ENCODE peak calls at places on chromosome 19, in five cellular contexts. One of them, this sample, is unnamed.

GRCh38 chr19:17549088-17549740 is 6.2 kb upstream of the COLGALT1 start:
- DNase-seq in HCT116: peak
- DNase-seq in glutamatergic neuron: no peak
- DNase-seq in PC-3: no peak
- DNase-seq in nephron progenitor cell: no peak
- DNase-seq in this sample: no peak

GRCh38 chr19:41541990-41542584 is 33.9 kb upstream of the CEACAM21 start:
- DNase-seq in PC-3: peak
- DNase-seq in nephron progenitor cell: peak
- DNase-seq in HCT116: peak
- DNase-seq in glutamatergic neuron: peak
- DNase-seq in this sample: peak

GRCh38 chr19:33705090-33705847 is 83.5 kb downstream of the CHST8 start:
- DNase-seq in glutamatergic neuron: no peak
- DNase-seq in PC-3: no peak
- DNase-seq in nephron progenitor cell: no peak
- DNase-seq in HCT116: no peak
- DNase-seq in this sample: no peak

GRCh38 chr19:47790398-47790814 is 11.9 kb downstream of the SELENOW start:
- DNase-seq in nephron progenitor cell: peak
- DNase-seq in PC-3: peak
- DNase-seq in glutamatergic neuron: peak
- DNase-seq in HCT116: peak
- DNase-seq in this sample: peak

GRCh38 chr19:51480590-51480989 is 2.3 kb downstream of the CEACAM18 start:
- DNase-seq in PC-3: peak
- DNase-seq in glutamatergic neuron: no peak
- DNase-seq in HCT116: no peak
- DNase-seq in nephron progenitor cell: peak
- DNase-seq in this sample: peak

GRCh38 chr19:56211718-56212117 is 9.6 kb downstream of the ZSCAN5C start:
- DNase-seq in HCT116: no peak
- DNase-seq in nephron progenitor cell: no peak
- DNase-seq in glutamatergic neuron: no peak
- DNase-seq in PC-3: no peak
- DNase-seq in this sample: no peak

GRCh38 chr19:19223060-19223459 is 11.3 kb downstream of the NCAN start:
- DNase-seq in glutamatergic neuron: no peak
- DNase-seq in HCT116: no peak
- DNase-seq in PC-3: no peak
- DNase-seq in nephron progenitor cell: no peak
- DNase-seq in this sample: no peak

GRCh38 chr19:55289117-55289796 is 5.5 kb downstream of the BRSK1 start:
- DNase-seq in nephron progenitor cell: no peak
- DNase-seq in glutamatergic neuron: no peak
- DNase-seq in PC-3: peak
- DNase-seq in HCT116: no peak
- DNase-seq in this sample: no peak

GRCh38 chr19:33384983-33385382 is 11.5 kb downstream of the CEBPG start:
- DNase-seq in HCT116: no peak
- DNase-seq in nephron progenitor cell: no peak
- DNase-seq in glutamatergic neuron: no peak
- DNase-seq in PC-3: no peak
- DNase-seq in this sample: no peak

GRCh38 chr19:9702186-9702585 is 27.3 kb upstream of the ZNF562 start:
- DNase-seq in glutamatergic neuron: no peak
- DNase-seq in nephron progenitor cell: no peak
- DNase-seq in PC-3: no peak
- DNase-seq in HCT116: no peak
- DNase-seq in this sample: no peak

GRCh38 chr19:13985771-13986347 is 20.3 kb downstream of the RFX1 start:
- DNase-seq in nephron progenitor cell: no peak
- DNase-seq in glutamatergic neuron: no peak
- DNase-seq in PC-3: no peak
- DNase-seq in HCT116: no peak
- DNase-seq in this sample: no peak

GRCh38 chr19:50293263-50294004 is 35.7 kb downstream of the KCNC3 start:
- DNase-seq in HCT116: no peak
- DNase-seq in glutamatergic neuron: no peak
- DNase-seq in nephron progenitor cell: no peak
- DNase-seq in PC-3: no peak
- DNase-seq in this sample: no peak

GRCh38 chr19:8321760-8322637 is 703 bp downstream of the RPS28 start:
- DNase-seq in nephron progenitor cell: no peak
- DNase-seq in HCT116: no peak
- DNase-seq in PC-3: no peak
- DNase-seq in glutamatergic neuron: no peak
- DNase-seq in this sample: no peak

GRCh38 chr19:8320564-8321066 is 560 bp downstream of the NDUFA7 start:
- DNase-seq in nephron progenitor cell: no peak
- DNase-seq in HCT116: no peak
- DNase-seq in PC-3: no peak
- DNase-seq in glutamatergic neuron: no peak
- DNase-seq in this sample: peak

GRCh38 chr19:8322638-8322997 is 1.3 kb downstream of the RPS28 start:
- DNase-seq in nephron progenitor cell: no peak
- DNase-seq in glutamatergic neuron: no peak
- DNase-seq in HCT116: no peak
- DNase-seq in PC-3: no peak
- DNase-seq in this sample: no peak

GRCh38 chr19:8319807-8320520 is 1.2 kb downstream of the NDUFA7 start:
- DNase-seq in PC-3: no peak
- DNase-seq in HCT116: no peak
- DNase-seq in glutamatergic neuron: no peak
- DNase-seq in nephron progenitor cell: no peak
- DNase-seq in this sample: no peak

DNA sequence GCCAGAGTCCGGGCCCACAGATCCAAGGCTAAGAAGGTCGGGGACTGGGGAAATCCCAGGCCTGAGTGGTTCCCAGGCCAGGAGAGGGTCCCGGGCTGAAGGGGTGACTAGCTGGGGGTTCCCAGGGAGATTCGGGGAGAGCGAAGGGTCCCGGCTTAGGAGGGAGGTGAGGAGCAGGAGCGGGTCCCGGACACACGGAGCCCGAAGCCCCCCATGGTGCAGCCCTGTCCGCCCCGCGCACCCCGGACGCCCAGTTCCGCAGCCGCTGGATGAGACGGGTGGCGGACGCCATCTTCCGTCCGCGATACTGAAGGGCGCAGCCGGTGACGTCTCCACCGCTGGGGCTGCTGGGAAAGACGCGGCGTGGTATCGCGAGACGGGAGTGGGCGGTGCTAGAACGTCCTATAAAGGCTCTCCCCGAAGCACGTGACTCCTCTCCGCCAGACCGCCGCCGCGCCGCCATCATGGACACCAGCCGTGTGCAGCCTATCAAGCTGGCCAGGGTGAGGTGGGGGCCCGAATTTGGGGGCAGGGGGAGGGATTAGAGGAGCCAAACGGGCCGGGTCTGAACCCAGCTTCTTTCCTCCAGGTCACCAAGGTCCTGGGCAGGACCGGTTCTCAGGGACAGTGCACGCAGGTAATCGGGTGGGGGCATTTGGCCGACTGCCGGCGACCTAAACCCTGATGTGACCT is at the start of the genes NDUFA7 and RPS28:
- DNase-seq in HCT116: peak
- DNase-seq in glutamatergic neuron: peak
- DNase-seq in nephron progenitor cell: peak
- DNase-seq in PC-3: peak
- DNase-seq in this sample: peak
- TF ChIP-seq CTCF in HCT116: no peak
- TF ChIP-seq CTCF in glutamatergic neuron: no peak
- TF ChIP-seq CTCF in nephron progenitor cell: no peak
- TF ChIP-seq CTCF in PC-3: peak
- TF ChIP-seq CTCF in this sample: no peak

GRCh38 chr19:7926021-7926726 is at the start of gene CTXN1:
- DNase-seq in nephron progenitor cell: peak
- DNase-seq in HCT116: no peak
- DNase-seq in PC-3: peak
- DNase-seq in glutamatergic neuron: peak
- DNase-seq in this sample: peak
- TF ChIP-seq CTCF in nephron progenitor cell: no peak
- TF ChIP-seq CTCF in HCT116: no peak
- TF ChIP-seq CTCF in PC-3: no peak
- TF ChIP-seq CTCF in glutamatergic neuron: no peak
- TF ChIP-seq CTCF in this sample: no peak

DNA sequence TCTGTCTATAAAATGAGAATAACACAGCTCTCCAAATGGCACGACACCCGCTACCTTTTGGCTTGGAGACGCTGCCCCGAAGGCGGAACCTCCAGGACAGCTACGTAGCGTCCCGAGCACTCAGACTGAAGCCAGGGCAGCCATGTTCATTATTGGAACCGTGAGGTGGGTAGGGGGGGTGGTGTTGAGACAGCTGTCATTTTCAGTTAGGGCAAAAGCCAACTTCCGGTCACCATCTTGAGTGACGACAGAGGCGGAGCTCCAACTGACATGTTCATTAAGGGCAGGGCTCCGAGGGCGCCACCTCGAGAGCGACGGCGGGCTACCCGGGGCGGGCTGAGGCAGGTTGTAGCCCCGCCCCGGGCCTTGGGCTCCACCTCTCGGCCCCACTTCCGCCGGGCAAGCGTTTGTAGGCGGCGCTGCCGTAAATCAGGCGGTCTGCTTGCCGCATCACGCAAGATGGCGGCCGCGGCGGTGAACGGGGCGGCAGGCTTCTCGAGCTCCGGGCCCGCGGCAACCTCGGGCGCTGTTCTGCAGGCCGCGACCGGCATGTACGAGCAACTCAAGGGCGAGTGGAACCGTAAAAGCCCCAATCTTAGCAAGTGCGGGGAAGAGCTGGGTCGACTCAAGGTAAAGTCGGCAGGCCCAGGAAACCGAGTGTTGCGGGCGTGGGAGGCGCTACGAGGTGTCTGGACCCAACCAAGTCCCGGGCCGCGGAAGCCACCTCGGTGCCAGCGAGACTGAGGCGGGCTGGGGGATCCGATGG is at the start of gene PSMD8:
- DNase-seq in glutamatergic neuron: peak
- DNase-seq in HCT116: peak
- DNase-seq in PC-3: peak
- DNase-seq in nephron progenitor cell: peak
- DNase-seq in this sample: peak
- TF ChIP-seq CTCF in glutamatergic neuron: no peak
- TF ChIP-seq CTCF in HCT116: no peak
- TF ChIP-seq CTCF in PC-3: peak
- TF ChIP-seq CTCF in nephron progenitor cell: no peak
- TF ChIP-seq CTCF in this sample: no peak

GRCh38 chr19:2042485-2043268 is 8.4 kb downstream of the MKNK2 start:
- DNase-seq in glutamatergic neuron: peak
- DNase-seq in PC-3: no peak
- DNase-seq in HCT116: no peak
- DNase-seq in nephron progenitor cell: no peak
- DNase-seq in this sample: no peak

GRCh38 chr19:2045501-2046045 is 5.5 kb downstream of the MKNK2 start:
- DNase-seq in glutamatergic neuron: no peak
- DNase-seq in PC-3: no peak
- DNase-seq in nephron progenitor cell: no peak
- DNase-seq in HCT116: no peak
- DNase-seq in this sample: no peak

GRCh38 chr19:2044709-2045500 is 6.1 kb downstream of the MKNK2 start:
- DNase-seq in nephron progenitor cell: no peak
- DNase-seq in PC-3: no peak
- DNase-seq in HCT116: no peak
- DNase-seq in glutamatergic neuron: no peak
- DNase-seq in this sample: no peak

GRCh38 chr19:2043269-2043641 is 7.8 kb downstream of the MKNK2 start:
- DNase-seq in nephron progenitor cell: no peak
- DNase-seq in HCT116: no peak
- DNase-seq in glutamatergic neuron: no peak
- DNase-seq in PC-3: no peak
- DNase-seq in this sample: no peak

DNA sequence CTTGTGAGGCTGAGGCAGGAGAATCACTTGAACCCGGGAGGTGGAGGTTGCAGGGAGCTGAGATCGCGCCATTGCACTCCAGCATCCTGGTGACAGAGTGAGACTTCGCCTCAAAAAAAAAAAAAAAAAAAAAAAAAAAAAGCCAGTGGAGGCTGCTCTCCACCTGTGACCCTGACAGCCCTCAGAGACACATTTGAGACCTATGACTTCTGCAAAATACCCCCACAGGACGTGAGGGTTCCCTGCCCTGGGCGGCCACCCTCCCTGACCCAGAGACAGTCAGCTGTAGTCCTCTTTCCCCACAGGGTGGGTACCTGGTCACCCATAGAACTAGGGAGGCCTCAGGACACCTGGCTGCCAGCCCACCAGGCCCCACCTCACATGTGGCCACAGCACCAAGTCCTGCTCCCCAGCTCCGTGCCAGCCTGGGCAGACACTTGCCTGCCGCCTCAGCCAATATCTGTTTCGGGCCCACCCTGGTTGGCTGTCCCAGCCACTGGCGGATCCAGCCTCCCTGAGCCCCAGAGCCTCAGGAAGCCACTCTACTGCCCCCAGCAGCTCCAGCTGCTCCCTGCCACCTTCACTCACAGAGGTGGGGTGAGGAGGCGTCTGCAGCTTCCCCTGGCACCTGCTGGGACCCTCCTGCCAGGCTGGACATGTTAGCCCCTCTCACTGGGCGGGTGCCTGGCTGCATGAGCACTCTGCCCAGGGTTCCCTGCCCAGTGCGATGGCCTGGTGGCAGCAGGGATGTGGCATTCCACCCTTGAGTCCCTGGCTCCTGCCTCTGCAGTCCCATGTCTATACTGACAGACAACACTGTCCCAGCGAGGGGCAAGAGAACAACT is 7.0 kb downstream of the MKNK2 start:
- DNase-seq in nephron progenitor cell: no peak
- DNase-seq in glutamatergic neuron: peak
- DNase-seq in PC-3: no peak
- DNase-seq in HCT116: no peak
- DNase-seq in this sample: no peak
- TF ChIP-seq CTCF in nephron progenitor cell: no peak
- TF ChIP-seq CTCF in glutamatergic neuron: no peak
- TF ChIP-seq CTCF in PC-3: no peak
- TF ChIP-seq CTCF in HCT116: no peak
- TF ChIP-seq CTCF in this sample: no peak

GRCh38 chr19:16327911-16328823 is 3.5 kb downstream of the KLF2 start:
- DNase-seq in PC-3: no peak
- DNase-seq in nephron progenitor cell: no peak
- DNase-seq in HCT116: no peak
- DNase-seq in glutamatergic neuron: no peak
- DNase-seq in this sample: no peak

GRCh38 chr19:16327131-16327450 is 2.5 kb downstream of the KLF2 start:
- DNase-seq in nephron progenitor cell: no peak
- DNase-seq in glutamatergic neuron: no peak
- DNase-seq in PC-3: no peak
- DNase-seq in HCT116: no peak
- DNase-seq in this sample: no peak

GRCh38 chr19:16330368-16330801 is 5.8 kb downstream of the KLF2 start:
- DNase-seq in nephron progenitor cell: no peak
- DNase-seq in glutamatergic neuron: no peak
- DNase-seq in PC-3: peak
- DNase-seq in HCT116: peak
- DNase-seq in this sample: no peak

GRCh38 chr19:16327501-16327900 is 2.9 kb downstream of the KLF2 start:
- DNase-seq in nephron progenitor cell: no peak
- DNase-seq in PC-3: no peak
- DNase-seq in glutamatergic neuron: no peak
- DNase-seq in HCT116: no peak
- DNase-seq in this sample: no peak

GRCh38 chr19:16328824-16329482 is 4.3 kb downstream of the KLF2 start:
- DNase-seq in glutamatergic neuron: no peak
- DNase-seq in HCT116: no peak
- DNase-seq in nephron progenitor cell: no peak
- DNase-seq in PC-3: no peak
- DNase-seq in this sample: no peak
- TF ChIP-seq CTCF in glutamatergic neuron: no peak
- TF ChIP-seq CTCF in HCT116: no peak
- TF ChIP-seq CTCF in nephron progenitor cell: no peak
- TF ChIP-seq CTCF in PC-3: peak
- TF ChIP-seq CTCF in this sample: no peak

GRCh38 chr19:35153701-35154534 is 617 bp upstream of the FXYD5 start:
- DNase-seq in HCT116: no peak
- DNase-seq in glutamatergic neuron: peak
- DNase-seq in PC-3: peak
- DNase-seq in nephron progenitor cell: peak
- DNase-seq in this sample: peak
- TF ChIP-seq CTCF in HCT116: peak
- TF ChIP-seq CTCF in glutamatergic neuron: peak
- TF ChIP-seq CTCF in PC-3: peak
- TF ChIP-seq CTCF in nephron progenitor cell: peak
- TF ChIP-seq CTCF in this sample: peak

This sample was measured in endothelial cell.